ENCODE peak calls at places on chromosomes 16 and 17, in five cellular contexts. S is stomach, V is adrenal gland, H is testis, A is spleen. U is an unnamed sample.

GRCh38 chr17:15893333-15894024 is 51.5 kb upstream of the ADORA2B start:
- DNase-seq in A (no peak), V (no peak), S (no peak), H (no peak), U (no peak)

GRCh38 chr16:2386990-2387389 is 42.3 kb upstream of the CCNF start:
- DNase-seq in A (no peak), H (no peak), S (no peak), V (no peak), U (no peak)

GRCh38 chr17:80970044-80970761 is 21.4 kb upstream of the CHMP6 start:
- DNase-seq in V (no peak), S (peak), H (peak), A (peak), U (no peak)

GRCh38 chr17:81961087-81961514 is at the start of gene NOTUM:
- DNase-seq in A (no peak), V (no peak), S (no peak), H (no peak), U (no peak)

GRCh38 chr16:4016648-4017047 is 99.6 kb downstream of the ADCY9 start:
- DNase-seq in H (no peak), V (no peak), A (no peak), S (no peak), U (no peak)

GRCh38 chr17:12603566-12603965 is 62.1 kb upstream of the MYOCD start:
- DNase-seq in V (no peak), A (no peak), S (no peak), H (no peak), U (no peak)

GRCh38 chr17:79852748-79853147 is 13.5 kb upstream of the CBX4 start:
- DNase-seq in H (no peak), S (no peak), A (no peak), V (no peak), U (no peak)

GRCh38 chr16:81280393-81280792 is 34.4 kb upstream of the GAN start:
- DNase-seq in V (no peak), S (no peak), H (no peak), A (no peak), U (no peak)

GRCh38 chr17:28796062-28796461 is 46.5 kb downstream of the FAM222B start:
- DNase-seq in S (no peak), A (no peak), V (no peak), H (no peak), U (no peak)

GRCh38 chr17:76271669-76272540 is 6.8 kb downstream of the UBALD2 start:
- DNase-seq in V (no peak), S (peak), A (peak), H (no peak), U (peak)

GRCh38 chr16:16830973-16831372 is 452.0 kb downstream of the NPIPA7 start:
- DNase-seq in A (no peak), H (no peak), V (no peak), S (no peak), U (no peak)

GRCh38 chr17:43431741-43432523 is 33.1 kb downstream of the ARL4D start:
- DNase-seq in H (no peak), S (no peak), V (no peak), A (no peak), U (no peak)

GRCh38 chr17:50421308-50422031 is 4.5 kb upstream of the ACSF2 start:
- DNase-seq in H (no peak), V (no peak), S (no peak), A (no peak), U (no peak)

GRCh38 chr16:47258874-47259461 is 115.2 kb upstream of the NETO2 start:
- DNase-seq in A (no peak), S (no peak), H (peak), V (no peak), U (no peak)

GRCh38 chr17:81345211-81346089 is 49.8 kb upstream of the BAHCC1 start:
- DNase-seq in S (peak), A (peak), V (peak), H (peak), U (peak)

GRCh38 chr16:12162586-12162985 is 186.1 kb downstream of the SNX29 start:
- DNase-seq in A (peak), S (no peak), H (no peak), V (no peak), U (no peak)

GRCh38 chr17:79294459-79295071 is 219.9 kb downstream of the ENGASE start:
- DNase-seq in S (peak), H (peak), A (no peak), V (peak), U (peak)

GRCh38 chr16:55527885-55528284 is 19.0 kb downstream of the LPCAT2 start:
- DNase-seq in V (no peak), S (no peak), A (no peak), H (no peak), U (no peak)

GRCh38 chr17:62823111-62823895 is 15.2 kb upstream of the MARCHF10 start:
- DNase-seq in V (peak), S (no peak), H (peak), A (no peak), U (no peak)

GRCh38 chr16:23784811-23785447 is 30.1 kb downstream of the CHP2 start:
- DNase-seq in H (no peak), S (no peak), A (no peak), V (no peak), U (no peak)

GRCh38 chr16:29995330-29995910 is at the start of gene HIRIP3:
- DNase-seq in A (peak), H (peak), S (peak), V (peak), U (peak)

GRCh38 chr16:10921536-10922327 is 20.5 kb downstream of the DEXI start:
- DNase-seq in H (no peak), V (peak), S (no peak), A (peak), U (no peak)
- H3K27ac ChIP-seq in H (peak), V (peak), S (no peak), A (peak), U (peak)

DNA sequence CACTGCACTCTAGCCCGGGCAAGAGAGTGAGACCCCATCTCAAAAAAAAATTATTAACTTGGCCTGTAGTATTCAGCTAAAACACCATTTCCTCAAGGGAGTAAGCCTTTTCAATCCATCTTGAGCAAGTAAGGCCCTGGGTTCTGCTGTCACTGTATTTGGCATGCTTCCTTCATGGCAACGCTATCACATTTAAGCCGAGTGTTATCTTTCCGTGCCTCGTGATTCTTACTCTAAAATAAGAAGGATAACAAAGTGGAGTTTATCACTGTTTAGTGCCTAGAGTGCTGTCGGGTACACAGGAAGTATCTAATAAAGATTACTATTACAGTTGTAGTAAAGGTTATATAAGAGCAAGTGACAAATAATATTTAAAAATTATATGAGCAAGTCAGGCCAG is 8.8 kb downstream of the VPS53 start:
- DNase-seq in H (peak), A (no peak), V (no peak), S (peak), U (no peak)
- H3K27ac ChIP-seq in H (no peak), A (no peak), V (no peak), S (no peak), U (no peak)

GRCh38 chr16:85028638-85029412 is 1.2 kb downstream of the KIAA0513 start:
- DNase-seq in V (peak), H (peak), A (peak), S (peak), U (no peak)

GRCh38 chr16:85027349-85027967 is at the start of gene KIAA0513:
- DNase-seq in H (peak), V (peak), S (peak), A (peak), U (peak)

GRCh38 chr16:85029981-85030381 is 2.4 kb downstream of the KIAA0513 start:
- DNase-seq in V (no peak), H (peak), S (no peak), A (no peak), U (no peak)

GRCh38 chr16:85027968-85028637 is 508 bp downstream of the KIAA0513 start:
- DNase-seq in A (no peak), H (no peak), V (no peak), S (no peak), U (peak)

GRCh38 chr16:85029413-85029794 is 1.8 kb downstream of the KIAA0513 start:
- DNase-seq in A (no peak), S (no peak), H (peak), V (peak), U (no peak)
- H3K27ac ChIP-seq in A (peak), S (no peak), H (peak), V (peak), U (no peak)

GRCh38 chr16:85459529-85460251 is 153.4 kb upstream of the GSE1 start:
- DNase-seq in A (no peak), V (peak), H (peak), S (peak), U (no peak)

GRCh38 chr16:85460252-85460982 is 152.7 kb upstream of the GSE1 start:
- DNase-seq in V (no peak), S (no peak), A (no peak), H (peak), U (no peak)

GRCh38 chr16:85457366-85457765 is 155.8 kb upstream of the GSE1 start:
- DNase-seq in V (no peak), A (no peak), H (no peak), S (no peak), U (no peak)

GRCh38 chr16:85460983-85461813 is 151.9 kb upstream of the GSE1 start:
- DNase-seq in S (no peak), H (no peak), A (no peak), V (peak), U (no peak)

DNA sequence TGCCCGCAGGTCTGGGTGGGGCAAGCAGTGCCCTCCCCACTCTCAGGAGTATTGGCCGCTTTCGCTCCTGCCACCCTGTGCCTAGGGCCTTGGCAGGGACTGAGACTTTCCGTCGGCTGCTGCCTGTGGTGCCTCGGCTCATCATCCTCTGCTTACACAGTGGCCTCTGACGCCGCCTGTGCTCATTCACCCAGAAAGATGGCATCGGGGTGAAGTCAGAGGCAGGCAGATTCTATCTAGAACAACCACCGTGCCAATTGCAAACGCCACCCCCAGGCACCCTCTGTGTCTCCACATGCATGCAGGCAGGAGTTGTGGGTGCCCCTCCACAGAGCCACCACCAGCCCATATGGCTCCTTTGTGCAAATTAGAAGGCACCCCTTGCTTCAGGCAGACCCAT is 154.2 kb upstream of the GSE1 start:
- DNase-seq in S (peak), V (no peak), A (no peak), H (no peak), U (no peak)
- H3K27ac ChIP-seq in S (no peak), V (peak), A (no peak), H (peak), U (no peak)

GRCh38 chr17:83082899-83083367 is 3.5 kb downstream of the METRNL start:
- DNase-seq in S (no peak), A (no peak), V (no peak), H (no peak), U (no peak)

GRCh38 chr17:83084621-83085056 is 5.2 kb downstream of the METRNL start:
- DNase-seq in S (peak), H (no peak), V (no peak), A (no peak), U (peak)

GRCh38 chr17:83082435-83082834 is 3.0 kb downstream of the METRNL start:
- DNase-seq in V (no peak), H (no peak), S (no peak), A (no peak), U (no peak)

GRCh38 chr17:83084214-83084613 is 4.8 kb downstream of the METRNL start:
- DNase-seq in A (no peak), V (no peak), S (no peak), H (no peak), U (no peak)

GRCh38 chr17:83083368-83084201 is 4.2 kb downstream of the METRNL start:
- DNase-seq in V (no peak), A (no peak), S (no peak), H (no peak), U (no peak)
- H3K27ac ChIP-seq in V (peak), A (peak), S (no peak), H (peak), U (peak)

GRCh38 chr16:66131895-66132294 is 234.6 kb upstream of the CDH5 start:
- DNase-seq in V (no peak), A (no peak), H (no peak), S (no peak), U (no peak)
- H3K27ac ChIP-seq in V (no peak), A (no peak), H (no peak), S (no peak), U (peak)

DNA sequence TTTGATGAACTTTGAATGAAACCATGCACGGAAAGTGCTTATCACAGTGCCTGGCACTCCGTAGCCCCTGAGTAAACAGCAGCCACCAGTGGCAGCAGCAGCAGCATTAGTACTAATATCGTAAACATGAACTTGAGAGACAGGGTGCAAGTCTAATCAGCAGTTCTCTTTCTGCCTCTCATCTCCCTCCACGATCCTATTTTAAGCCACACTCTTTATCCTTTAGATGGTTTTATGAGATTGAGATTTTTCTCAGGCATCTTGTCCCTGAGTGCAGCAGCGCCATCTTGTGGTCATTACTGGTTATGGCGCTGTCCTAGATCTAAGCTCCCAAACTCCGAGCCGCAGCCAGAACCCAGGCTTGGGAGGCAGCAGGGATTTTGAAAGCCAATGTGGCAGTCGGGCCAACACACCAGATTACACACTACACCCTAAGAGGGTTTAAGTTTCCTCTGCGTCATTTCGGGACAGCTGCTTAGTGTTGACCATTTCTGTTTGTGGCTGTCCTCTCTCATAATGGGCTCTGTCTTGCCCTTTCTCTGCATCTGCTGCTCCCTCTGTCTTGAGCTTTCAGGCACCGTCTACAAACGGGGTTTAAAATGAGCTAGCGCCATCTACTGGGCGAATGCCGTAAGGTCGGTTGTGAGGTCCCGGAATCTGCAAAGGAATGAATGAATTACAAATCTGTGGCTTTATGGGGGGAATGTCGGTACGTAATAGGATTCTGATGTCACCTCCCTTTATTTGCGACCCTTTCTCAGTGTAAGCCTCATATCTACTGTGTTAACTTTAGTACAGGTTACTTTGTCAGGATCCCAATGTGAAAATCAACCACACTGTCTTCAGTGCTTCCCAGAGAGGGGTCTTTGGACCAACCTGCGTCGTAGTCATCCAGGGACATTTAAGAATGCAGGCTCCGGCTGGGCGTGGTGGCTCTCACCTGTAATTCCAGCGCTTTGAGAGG is 64.5 kb downstream of the CYLD start:
- DNase-seq in V (peak), A (peak), S (peak), H (peak), U (peak)
- H3K27ac ChIP-seq in V (peak), A (peak), S (peak), H (peak), U (no peak)

DNA sequence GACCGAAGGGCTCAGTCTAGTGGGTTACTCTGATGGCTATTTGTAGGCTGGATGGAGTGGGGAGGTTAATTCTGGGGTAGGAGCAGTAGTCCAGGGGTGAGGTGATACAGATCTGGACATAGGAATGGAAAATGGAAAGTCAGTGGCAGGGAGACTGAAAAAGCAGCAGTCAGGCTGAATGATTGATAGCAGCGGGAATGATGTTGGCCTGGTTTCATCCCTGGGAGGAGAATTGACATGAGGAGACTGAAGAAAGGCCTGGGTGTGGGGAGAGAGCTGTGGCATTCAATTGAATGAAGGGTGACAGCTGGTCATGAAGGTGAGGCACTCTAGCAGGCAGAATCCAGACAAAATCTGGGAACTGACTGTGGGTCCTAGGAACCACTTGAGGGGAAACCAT is 34.7 kb upstream of the CLEC18A start:
- DNase-seq in V (no peak), S (no peak), A (no peak), H (no peak), U (no peak)
- H3K27ac ChIP-seq in V (peak), S (no peak), A (no peak), H (peak), U (no peak)

DNA sequence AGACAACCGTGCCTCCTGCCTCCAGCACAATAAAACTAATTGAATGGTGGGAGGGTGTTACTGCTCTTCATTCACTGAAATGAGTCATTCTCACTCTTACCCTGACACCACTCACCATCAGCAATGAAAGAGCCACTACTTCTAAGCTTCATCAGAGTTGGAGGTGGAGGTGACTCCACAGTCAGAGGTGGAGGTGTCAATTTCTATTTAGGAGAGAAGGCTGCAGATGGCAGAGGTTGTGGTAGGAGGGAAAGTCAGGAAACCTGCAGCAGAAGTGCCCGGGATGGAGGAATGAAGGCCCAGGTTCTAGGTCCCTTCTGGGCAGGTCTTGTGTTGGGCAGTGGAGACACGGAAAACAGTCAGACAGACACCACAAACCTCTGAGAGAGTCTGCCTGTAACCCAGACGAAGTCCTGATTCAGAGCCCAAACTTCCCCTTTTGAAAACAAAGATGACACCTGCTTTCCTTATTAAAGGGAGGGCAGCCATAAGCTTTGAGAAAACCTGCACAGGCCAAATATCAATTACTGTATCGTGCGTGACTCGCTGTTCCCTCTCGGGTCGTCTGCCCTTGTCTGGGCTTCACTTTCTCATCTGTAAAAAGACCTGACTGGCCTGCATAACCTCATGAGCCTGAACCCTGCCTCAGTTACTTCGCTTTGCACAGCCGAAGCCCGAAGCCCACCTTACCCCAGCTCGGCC is 668 bp downstream of the ATPAF2 start:
- DNase-seq in V (no peak), S (no peak), H (no peak), A (no peak), U (no peak)
- H3K27ac ChIP-seq in V (peak), S (peak), H (peak), A (peak), U (peak)

U was measured in upper lobe of right lung.